ENCODE peak calls at places on chromosome 20, in four cellular contexts. One of them, this sample, is unnamed.

GRCh38 chr20:58511364-58511763 is 3.8 kb downstream of the APCDD1L start:
- DNase-seq in WERI-Rb-1: no peak
- DNase-seq in mesothelial cell of epicardium: no peak
- DNase-seq in HFFc6: peak
- DNase-seq in this sample: no peak

GRCh38 chr20:36856691-36857635 is 19.0 kb upstream of the TLDC2 start:
- DNase-seq in WERI-Rb-1: no peak
- DNase-seq in mesothelial cell of epicardium: no peak
- DNase-seq in HFFc6: peak
- DNase-seq in this sample: no peak

GRCh38 chr20:42714298-42715141 is 475.2 kb downstream of the PTPRT start:
- DNase-seq in WERI-Rb-1: no peak
- DNase-seq in mesothelial cell of epicardium: no peak
- DNase-seq in HFFc6: no peak
- DNase-seq in this sample: no peak

GRCh38 chr20:10596726-10597125 is 77.1 kb downstream of the JAG1 start:
- DNase-seq in WERI-Rb-1: no peak
- DNase-seq in mesothelial cell of epicardium: no peak
- DNase-seq in HFFc6: peak
- DNase-seq in this sample: no peak

GRCh38 chr20:37077009-37077408 is 18.8 kb downstream of the RBL1 start:
- DNase-seq in WERI-Rb-1: no peak
- DNase-seq in mesothelial cell of epicardium: no peak
- DNase-seq in HFFc6: no peak
- DNase-seq in this sample: no peak

GRCh38 chr20:2297352-2297717 is 1.5 kb downstream of the TGM3 start:
- DNase-seq in WERI-Rb-1: no peak
- DNase-seq in mesothelial cell of epicardium: no peak
- DNase-seq in HFFc6: no peak
- DNase-seq in this sample: no peak

GRCh38 chr20:46544576-46544975 is 5.9 kb downstream of the OCSTAMP start:
- DNase-seq in WERI-Rb-1: no peak
- DNase-seq in mesothelial cell of epicardium: no peak
- DNase-seq in HFFc6: no peak
- DNase-seq in this sample: no peak

GRCh38 chr20:54044156-54044555 is 26.2 kb downstream of the BCAS1 start:
- DNase-seq in WERI-Rb-1: no peak
- DNase-seq in mesothelial cell of epicardium: no peak
- DNase-seq in HFFc6: peak
- DNase-seq in this sample: no peak

GRCh38 chr20:38806855-38807655 is 1.6 kb downstream of the PPP1R16B start:
- DNase-seq in WERI-Rb-1: peak
- DNase-seq in mesothelial cell of epicardium: no peak
- DNase-seq in HFFc6: no peak
- DNase-seq in this sample: no peak

GRCh38 chr20:38667417-38667956 is 56.8 kb upstream of the SLC32A1 start:
- DNase-seq in WERI-Rb-1: no peak
- DNase-seq in mesothelial cell of epicardium: no peak
- DNase-seq in HFFc6: no peak
- DNase-seq in this sample: no peak

GRCh38 chr20:57266251-57267157 is at the start of gene BMP7:
- DNase-seq in WERI-Rb-1: peak
- DNase-seq in mesothelial cell of epicardium: peak
- DNase-seq in HFFc6: no peak
- DNase-seq in this sample: peak

GRCh38 chr20:59783020-59784010 is 150.1 kb downstream of the SYCP2 start:
- DNase-seq in WERI-Rb-1: peak
- DNase-seq in mesothelial cell of epicardium: peak
- DNase-seq in HFFc6: no peak
- DNase-seq in this sample: no peak

GRCh38 chr20:52379723-52380336 is 188.3 kb upstream of the ZFP64 start:
- DNase-seq in WERI-Rb-1: peak
- DNase-seq in mesothelial cell of epicardium: peak
- DNase-seq in HFFc6: no peak
- DNase-seq in this sample: no peak

GRCh38 chr20:24497851-24498250 is 28.4 kb downstream of the SYNDIG1 start:
- DNase-seq in WERI-Rb-1: no peak
- DNase-seq in mesothelial cell of epicardium: peak
- DNase-seq in HFFc6: no peak
- DNase-seq in this sample: no peak

GRCh38 chr20:60055740-60056139 is 97.5 kb downstream of the CDH26 start:
- DNase-seq in WERI-Rb-1: no peak
- DNase-seq in mesothelial cell of epicardium: no peak
- DNase-seq in HFFc6: no peak
- DNase-seq in this sample: no peak

DNA sequence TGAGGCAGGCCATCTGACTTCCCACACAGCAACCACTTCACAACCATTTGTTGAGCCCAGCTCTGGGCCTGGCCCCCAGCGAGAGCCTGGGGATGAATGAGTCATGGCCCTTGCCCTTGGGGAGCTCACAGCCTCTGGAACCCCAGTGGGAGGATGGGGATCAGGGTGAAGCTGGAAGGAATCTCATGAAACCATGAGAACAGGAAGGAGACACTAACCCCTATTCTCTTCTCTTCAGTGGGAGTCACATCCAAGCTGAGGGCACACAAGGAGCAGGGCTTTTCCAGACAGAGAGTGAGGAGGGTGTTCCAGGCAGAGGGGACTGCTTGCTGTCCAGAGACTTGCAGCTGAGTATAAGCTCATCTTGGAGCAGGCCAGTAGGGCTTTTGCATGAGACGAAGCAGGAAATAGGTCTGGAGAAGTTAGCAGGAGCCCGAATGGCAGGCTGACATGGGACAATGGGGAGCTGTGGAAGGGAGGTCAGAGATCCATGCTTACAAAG is 7.5 kb downstream of the FOXS1 start:
- DNase-seq in WERI-Rb-1: no peak
- DNase-seq in mesothelial cell of epicardium: no peak
- DNase-seq in HFFc6: peak
- DNase-seq in this sample: no peak
- TF ChIP-seq CTCF in WERI-Rb-1: no peak
- TF ChIP-seq CTCF in mesothelial cell of epicardium: no peak
- TF ChIP-seq CTCF in HFFc6: no peak
- TF ChIP-seq CTCF in this sample: no peak

GRCh38 chr20:12210591-12210990 is 292.9 kb downstream of the BTBD3 start:
- DNase-seq in WERI-Rb-1: no peak
- DNase-seq in mesothelial cell of epicardium: no peak
- DNase-seq in HFFc6: no peak
- DNase-seq in this sample: no peak

GRCh38 chr20:12203981-12204380 is 286.3 kb downstream of the BTBD3 start:
- DNase-seq in WERI-Rb-1: no peak
- DNase-seq in mesothelial cell of epicardium: no peak
- DNase-seq in HFFc6: no peak
- DNase-seq in this sample: no peak

GRCh38 chr20:12203399-12203798 is 285.7 kb downstream of the BTBD3 start:
- DNase-seq in WERI-Rb-1: no peak
- DNase-seq in mesothelial cell of epicardium: no peak
- DNase-seq in HFFc6: no peak
- DNase-seq in this sample: no peak

DNA sequence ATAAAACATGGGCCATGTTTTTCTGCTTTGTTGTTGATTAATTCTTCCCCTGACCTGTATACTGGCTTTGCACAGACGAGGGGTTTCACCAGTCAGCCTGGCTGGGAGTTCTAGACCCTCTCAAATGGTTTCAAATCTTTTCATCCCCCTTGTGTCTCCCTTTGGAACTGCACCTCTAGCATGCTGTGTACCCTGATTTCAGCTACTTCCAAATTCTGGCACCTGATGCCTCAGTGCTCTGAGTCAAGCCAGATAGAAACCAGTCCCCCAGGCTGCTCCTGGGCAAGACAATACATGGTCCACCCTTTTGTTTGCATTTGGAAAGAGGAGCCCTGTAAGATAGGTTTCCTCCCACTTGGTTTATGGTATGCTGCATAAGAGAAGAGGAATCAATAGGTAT is 290.2 kb downstream of the BTBD3 start:
- DNase-seq in WERI-Rb-1: peak
- DNase-seq in mesothelial cell of epicardium: no peak
- DNase-seq in HFFc6: no peak
- DNase-seq in this sample: no peak
- TF ChIP-seq CTCF in WERI-Rb-1: peak
- TF ChIP-seq CTCF in mesothelial cell of epicardium: peak
- TF ChIP-seq CTCF in HFFc6: peak
- TF ChIP-seq CTCF in this sample: peak

DNA sequence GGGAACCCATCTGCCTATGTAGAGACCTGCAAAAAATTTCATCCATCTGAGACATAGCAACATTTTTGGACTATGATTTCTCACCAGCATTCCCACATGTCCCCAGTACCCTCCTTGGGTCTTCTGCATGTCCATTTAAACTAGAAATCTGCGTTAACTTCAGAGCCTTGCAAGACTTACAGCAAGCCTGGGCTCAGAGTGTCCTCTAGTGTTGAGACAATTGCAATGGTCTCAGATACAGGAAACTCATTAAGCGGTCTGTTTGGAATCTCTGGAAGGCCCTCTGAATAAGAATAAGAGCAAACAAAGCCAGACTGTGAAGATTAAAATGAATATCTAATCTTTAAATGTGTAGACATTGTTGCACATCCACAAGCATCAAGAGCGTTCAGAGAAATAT is 20.5 kb upstream of the PI3 start:
- DNase-seq in WERI-Rb-1: no peak
- DNase-seq in mesothelial cell of epicardium: no peak
- DNase-seq in HFFc6: peak
- DNase-seq in this sample: no peak
- TF ChIP-seq CTCF in WERI-Rb-1: peak
- TF ChIP-seq CTCF in mesothelial cell of epicardium: no peak
- TF ChIP-seq CTCF in HFFc6: peak
- TF ChIP-seq CTCF in this sample: peak

DNA sequence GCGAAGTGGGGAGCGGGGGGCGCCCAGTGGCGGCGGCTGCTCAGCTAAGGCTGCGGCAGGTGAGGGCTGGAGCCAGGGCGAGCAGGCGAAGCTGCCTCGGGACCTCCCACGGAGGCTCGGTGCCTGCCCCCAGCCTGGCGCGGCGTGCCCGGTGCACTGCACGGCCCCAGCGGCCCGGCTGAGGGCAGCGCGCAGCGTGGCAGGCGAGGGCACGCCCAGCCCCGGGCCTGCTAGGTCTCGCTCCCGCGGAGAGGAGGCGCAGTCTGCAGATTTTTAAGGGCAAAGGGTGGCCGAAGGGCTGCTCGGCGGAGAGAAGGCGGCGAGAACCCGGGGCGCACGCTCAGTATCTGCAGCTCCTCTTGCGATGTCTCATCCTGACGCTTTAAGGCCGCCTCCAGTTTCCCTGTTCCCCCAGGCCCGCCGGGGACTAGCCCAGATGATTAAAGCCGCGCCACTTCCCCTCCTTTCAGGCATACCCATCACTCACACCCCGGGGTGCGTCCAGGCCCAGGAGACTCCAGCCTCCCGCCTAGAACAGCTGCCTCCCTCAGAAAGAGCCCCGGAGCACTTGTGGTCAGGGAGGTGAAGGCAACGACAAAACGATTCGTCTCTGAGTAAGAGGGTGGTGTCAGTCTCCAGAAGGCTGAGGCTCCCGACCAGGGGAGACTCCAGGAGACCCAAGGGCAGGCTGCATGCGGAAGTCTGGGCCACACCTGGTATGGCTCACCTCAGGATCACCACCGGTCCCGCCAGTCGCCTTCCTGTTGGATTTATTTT is at the start of gene FERMT1:
- DNase-seq in WERI-Rb-1: peak
- DNase-seq in mesothelial cell of epicardium: peak
- DNase-seq in HFFc6: peak
- DNase-seq in this sample: no peak
- TF ChIP-seq CTCF in WERI-Rb-1: no peak
- TF ChIP-seq CTCF in mesothelial cell of epicardium: peak
- TF ChIP-seq CTCF in HFFc6: peak
- TF ChIP-seq CTCF in this sample: no peak

GRCh38 chr20:9172908-9173307 is 104.0 kb downstream of the PLCB4 start:
- DNase-seq in WERI-Rb-1: no peak
- DNase-seq in mesothelial cell of epicardium: no peak
- DNase-seq in HFFc6: no peak
- DNase-seq in this sample: no peak
- TF ChIP-seq CTCF in WERI-Rb-1: peak
- TF ChIP-seq CTCF in mesothelial cell of epicardium: no peak
- TF ChIP-seq CTCF in HFFc6: peak
- TF ChIP-seq CTCF in this sample: peak

DNA sequence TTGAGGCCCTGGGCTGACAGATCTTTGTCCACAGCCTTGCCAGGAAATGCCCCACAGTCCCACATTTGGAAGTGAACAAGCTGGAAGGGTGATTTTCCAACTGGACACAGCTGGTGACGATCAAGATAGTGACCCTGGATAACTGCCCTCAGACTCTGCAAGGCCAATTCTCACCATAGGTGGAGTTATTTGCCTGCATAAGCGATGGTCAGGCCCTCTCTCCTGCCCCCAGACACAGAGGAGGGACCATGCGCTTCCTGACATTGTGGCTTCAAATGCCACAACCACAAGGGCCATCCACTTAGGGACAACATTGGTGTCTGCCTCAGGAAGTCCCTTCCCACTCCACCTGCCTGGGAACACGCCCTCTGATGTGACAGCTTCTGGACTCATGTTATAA is 96.0 kb downstream of the JPH2 start:
- DNase-seq in WERI-Rb-1: no peak
- DNase-seq in mesothelial cell of epicardium: no peak
- DNase-seq in HFFc6: no peak
- DNase-seq in this sample: no peak
- TF ChIP-seq CTCF in WERI-Rb-1: peak
- TF ChIP-seq CTCF in mesothelial cell of epicardium: no peak
- TF ChIP-seq CTCF in HFFc6: peak
- TF ChIP-seq CTCF in this sample: no peak

GRCh38 chr20:18722381-18722780 is 91.2 kb upstream of the SCP2D1 start:
- DNase-seq in WERI-Rb-1: no peak
- DNase-seq in mesothelial cell of epicardium: no peak
- DNase-seq in HFFc6: no peak
- DNase-seq in this sample: no peak

GRCh38 chr20:18721716-18722115 is 91.9 kb upstream of the SCP2D1 start:
- DNase-seq in WERI-Rb-1: no peak
- DNase-seq in mesothelial cell of epicardium: no peak
- DNase-seq in HFFc6: no peak
- DNase-seq in this sample: no peak

GRCh38 chr20:18717062-18717461 is 96.5 kb upstream of the SCP2D1 start:
- DNase-seq in WERI-Rb-1: no peak
- DNase-seq in mesothelial cell of epicardium: no peak
- DNase-seq in HFFc6: no peak
- DNase-seq in this sample: no peak

GRCh38 chr20:18718129-18718528 is 95.5 kb upstream of the SCP2D1 start:
- DNase-seq in WERI-Rb-1: no peak
- DNase-seq in mesothelial cell of epicardium: no peak
- DNase-seq in HFFc6: no peak
- DNase-seq in this sample: no peak

DNA sequence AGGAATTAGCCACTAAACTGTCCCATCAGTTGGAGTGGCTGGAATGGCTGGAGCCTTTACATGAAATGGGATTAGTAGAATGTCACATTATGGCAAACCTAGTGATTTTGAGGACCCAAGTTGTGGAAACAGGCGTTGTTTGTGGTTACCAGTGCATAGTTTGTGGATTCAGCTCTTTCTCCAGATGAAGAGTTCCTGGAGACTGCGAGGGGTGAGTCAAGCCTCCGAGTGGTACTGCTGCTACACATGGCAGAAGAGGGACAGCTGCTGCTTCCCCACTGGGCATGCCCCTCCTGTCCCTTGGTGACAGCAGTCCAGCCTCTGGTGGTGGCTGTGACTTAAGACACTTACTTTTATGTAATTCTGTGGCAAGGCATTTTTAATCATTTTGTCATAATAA is 94.2 kb upstream of the SCP2D1 start:
- DNase-seq in WERI-Rb-1: no peak
- DNase-seq in mesothelial cell of epicardium: no peak
- DNase-seq in HFFc6: peak
- DNase-seq in this sample: no peak
- TF ChIP-seq CTCF in WERI-Rb-1: no peak
- TF ChIP-seq CTCF in mesothelial cell of epicardium: no peak
- TF ChIP-seq CTCF in HFFc6: no peak
- TF ChIP-seq CTCF in this sample: no peak

GRCh38 chr20:41357424-41358163 is 9.0 kb downstream of the EMILIN3 start:
- DNase-seq in WERI-Rb-1: no peak
- DNase-seq in mesothelial cell of epicardium: no peak
- DNase-seq in HFFc6: no peak
- DNase-seq in this sample: no peak
- TF ChIP-seq CTCF in WERI-Rb-1: no peak
- TF ChIP-seq CTCF in mesothelial cell of epicardium: no peak
- TF ChIP-seq CTCF in HFFc6: peak
- TF ChIP-seq CTCF in this sample: no peak

This sample was measured in D721Med.